ENCODE peak calls at places on chromosome 10, in five cellular contexts. One of them, this sample, is unnamed.
A peak's percentile ranks its signal among the peaks of the same experiment; 100 is the strongest.

GRCh38 chr10:84177541-84178386 is 4.2 kb downstream of the GPR15LG start:
- DNase-seq in progenitor cell of endocrine pancreas: no peak
- DNase-seq in brain microvascular endothelial cell: no peak
- DNase-seq in left lung: no peak
- DNase-seq in activated CD8-positive, alpha-beta T cell treated with anti-CD3 and anti-CD28 coated beads for 36 hours: peak; percentile 74
- DNase-seq in this sample: peak; percentile 61

GRCh38 chr10:103512591-103513382 is 19.3 kb downstream of the NEURL1 start:
- DNase-seq in progenitor cell of endocrine pancreas: no peak
- DNase-seq in activated CD8-positive, alpha-beta T cell treated with anti-CD3 and anti-CD28 coated beads for 36 hours: no peak
- DNase-seq in brain microvascular endothelial cell: no peak
- DNase-seq in left lung: no peak
- DNase-seq in this sample: no peak

GRCh38 chr10:132396495-132397035 is 435 bp upstream of the PWWP2B start:
- DNase-seq in brain microvascular endothelial cell: no peak
- DNase-seq in left lung: peak; percentile 93
- DNase-seq in activated CD8-positive, alpha-beta T cell treated with anti-CD3 and anti-CD28 coated beads for 36 hours: peak; percentile 67
- DNase-seq in progenitor cell of endocrine pancreas: peak; percentile 62
- DNase-seq in this sample: peak; percentile 75

GRCh38 chr10:5890519-5890878 is 456 bp downstream of the FBH1 start:
- DNase-seq in progenitor cell of endocrine pancreas: no peak
- DNase-seq in brain microvascular endothelial cell: no peak
- DNase-seq in activated CD8-positive, alpha-beta T cell treated with anti-CD3 and anti-CD28 coated beads for 36 hours: peak; percentile 50
- DNase-seq in left lung: no peak
- DNase-seq in this sample: no peak

GRCh38 chr10:44801383-44802327 is 109.5 kb upstream of the TMEM72 start:
- DNase-seq in activated CD8-positive, alpha-beta T cell treated with anti-CD3 and anti-CD28 coated beads for 36 hours: no peak
- DNase-seq in brain microvascular endothelial cell: peak; percentile 99
- DNase-seq in progenitor cell of endocrine pancreas: no peak
- DNase-seq in left lung: peak; percentile 91
- DNase-seq in this sample: no peak

GRCh38 chr10:42958142-42958868 is 118.6 kb upstream of the RET start:
- DNase-seq in left lung: no peak
- DNase-seq in progenitor cell of endocrine pancreas: no peak
- DNase-seq in brain microvascular endothelial cell: no peak
- DNase-seq in activated CD8-positive, alpha-beta T cell treated with anti-CD3 and anti-CD28 coated beads for 36 hours: no peak
- DNase-seq in this sample: no peak

GRCh38 chr10:17075510-17075909 is 54.1 kb downstream of the CUBN start:
- DNase-seq in left lung: no peak
- DNase-seq in activated CD8-positive, alpha-beta T cell treated with anti-CD3 and anti-CD28 coated beads for 36 hours: no peak
- DNase-seq in brain microvascular endothelial cell: peak; percentile 93
- DNase-seq in progenitor cell of endocrine pancreas: no peak
- DNase-seq in this sample: no peak

GRCh38 chr10:7488418-7488829 is 77.6 kb upstream of the SFMBT2 start:
- DNase-seq in left lung: no peak
- DNase-seq in brain microvascular endothelial cell: peak; percentile 19
- DNase-seq in activated CD8-positive, alpha-beta T cell treated with anti-CD3 and anti-CD28 coated beads for 36 hours: no peak
- DNase-seq in progenitor cell of endocrine pancreas: no peak
- DNase-seq in this sample: no peak

GRCh38 chr10:132392811-132393694 is 3.9 kb upstream of the PWWP2B start:
- DNase-seq in left lung: peak; percentile 60
- DNase-seq in progenitor cell of endocrine pancreas: no peak
- DNase-seq in activated CD8-positive, alpha-beta T cell treated with anti-CD3 and anti-CD28 coated beads for 36 hours: no peak
- DNase-seq in brain microvascular endothelial cell: no peak
- DNase-seq in this sample: no peak

GRCh38 chr10:21515581-21516269 is 9.8 kb downstream of the SKIDA1 start:
- DNase-seq in brain microvascular endothelial cell: no peak
- DNase-seq in activated CD8-positive, alpha-beta T cell treated with anti-CD3 and anti-CD28 coated beads for 36 hours: no peak
- DNase-seq in left lung: no peak
- DNase-seq in progenitor cell of endocrine pancreas: no peak
- DNase-seq in this sample: no peak

GRCh38 chr10:22367471-22367870 is 22.2 kb downstream of the SPAG6 start:
- DNase-seq in activated CD8-positive, alpha-beta T cell treated with anti-CD3 and anti-CD28 coated beads for 36 hours: no peak
- DNase-seq in left lung: no peak
- DNase-seq in progenitor cell of endocrine pancreas: no peak
- DNase-seq in brain microvascular endothelial cell: no peak
- DNase-seq in this sample: no peak

GRCh38 chr10:59283456-59284082 is 78.8 kb downstream of the FAM13C start:
- DNase-seq in brain microvascular endothelial cell: no peak
- DNase-seq in activated CD8-positive, alpha-beta T cell treated with anti-CD3 and anti-CD28 coated beads for 36 hours: no peak
- DNase-seq in left lung: no peak
- DNase-seq in progenitor cell of endocrine pancreas: no peak
- DNase-seq in this sample: no peak

GRCh38 chr10:45241865-45242518 is 73.4 kb downstream of the OR13A1 start:
- DNase-seq in left lung: no peak
- DNase-seq in brain microvascular endothelial cell: no peak
- DNase-seq in activated CD8-positive, alpha-beta T cell treated with anti-CD3 and anti-CD28 coated beads for 36 hours: no peak
- DNase-seq in progenitor cell of endocrine pancreas: no peak
- DNase-seq in this sample: no peak

GRCh38 chr10:73967022-73967429 is 30.9 kb upstream of the VCL start:
- DNase-seq in left lung: no peak
- DNase-seq in activated CD8-positive, alpha-beta T cell treated with anti-CD3 and anti-CD28 coated beads for 36 hours: no peak
- DNase-seq in brain microvascular endothelial cell: no peak
- DNase-seq in progenitor cell of endocrine pancreas: no peak
- DNase-seq in this sample: no peak

DNA sequence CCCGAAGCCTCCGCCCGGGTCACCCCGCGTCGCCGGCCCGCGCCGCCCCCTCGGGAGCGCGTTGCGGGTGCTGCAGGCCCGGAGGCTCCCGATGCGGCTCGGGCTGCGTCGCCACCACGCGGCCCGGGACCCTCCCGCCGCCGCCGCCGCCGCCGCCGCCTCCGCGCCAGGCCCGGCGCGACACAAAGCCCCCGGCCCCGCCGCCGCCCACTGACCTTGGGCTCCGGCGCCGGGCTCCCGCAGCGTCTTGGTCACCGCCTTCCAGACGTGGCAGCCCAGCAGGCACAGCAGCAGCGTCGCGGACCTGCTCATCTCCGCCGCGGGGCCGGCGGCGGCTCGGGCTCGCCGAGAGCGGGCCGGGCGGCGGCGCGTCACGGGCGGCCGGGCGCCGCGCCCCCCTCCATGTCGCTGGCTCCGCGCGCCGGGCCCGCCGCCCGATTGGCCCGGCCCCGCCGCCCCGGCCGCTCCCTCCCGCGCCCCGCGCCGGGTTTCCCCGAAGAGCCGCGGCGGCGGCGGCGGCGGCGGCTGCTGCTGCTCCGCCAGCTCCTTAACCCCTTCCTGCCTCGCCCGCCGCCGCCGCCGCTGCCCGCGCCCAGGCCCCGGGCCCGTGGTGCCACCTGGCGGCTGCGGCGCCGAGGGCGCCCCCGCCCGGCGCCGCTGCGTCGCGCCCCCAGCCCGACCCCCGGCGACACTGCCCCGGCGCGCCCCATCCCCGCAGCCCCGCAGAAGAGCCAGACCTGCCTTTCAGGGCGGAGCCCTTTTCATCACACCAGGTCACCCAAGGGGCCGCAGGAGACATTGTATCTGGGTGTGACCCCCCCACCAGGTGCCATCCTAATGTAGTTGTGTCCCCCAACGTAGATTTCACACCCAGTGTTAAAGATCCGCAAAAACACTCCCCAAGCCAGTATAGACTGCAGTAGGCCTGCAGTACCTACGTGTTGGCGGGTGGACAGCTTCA is at the start of gene FAM171A1:
- DNase-seq in progenitor cell of endocrine pancreas: peak; percentile 63
- DNase-seq in brain microvascular endothelial cell: no peak
- DNase-seq in left lung: peak; percentile 80
- DNase-seq in activated CD8-positive, alpha-beta T cell treated with anti-CD3 and anti-CD28 coated beads for 36 hours: peak; percentile 71
- DNase-seq in this sample: no peak
- TF ChIP-seq CTCF in progenitor cell of endocrine pancreas: peak; percentile 39
- TF ChIP-seq CTCF in brain microvascular endothelial cell: peak; percentile 26
- TF ChIP-seq CTCF in left lung: no peak
- TF ChIP-seq CTCF in activated CD8-positive, alpha-beta T cell treated with anti-CD3 and anti-CD28 coated beads for 36 hours: no peak
- TF ChIP-seq CTCF in this sample: no peak

DNA sequence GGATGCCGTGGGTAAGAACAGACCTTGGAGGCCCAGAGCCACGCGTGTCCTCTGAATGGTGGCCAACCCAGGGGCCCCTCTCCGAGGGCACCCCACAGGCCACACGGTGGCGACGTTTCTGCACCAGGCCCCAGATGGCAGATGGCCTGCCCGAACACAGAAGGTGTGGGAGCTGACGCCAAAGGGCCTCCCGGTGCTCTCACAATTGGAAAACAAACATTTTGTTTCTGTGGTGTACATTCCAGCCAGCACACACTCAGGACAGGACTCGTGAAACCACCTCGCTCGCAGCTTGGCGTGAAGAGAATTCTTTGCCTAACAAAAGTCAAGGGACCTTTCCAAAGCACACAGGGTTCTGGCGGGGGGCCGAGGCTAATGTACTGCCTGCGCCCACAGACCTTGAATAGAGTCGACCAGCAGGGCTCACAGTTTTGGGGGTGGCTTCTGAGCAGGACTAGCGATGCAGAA is 112.1 kb downstream of the FAM53B start:
- DNase-seq in brain microvascular endothelial cell: no peak
- DNase-seq in left lung: peak; percentile 90
- DNase-seq in progenitor cell of endocrine pancreas: no peak
- DNase-seq in activated CD8-positive, alpha-beta T cell treated with anti-CD3 and anti-CD28 coated beads for 36 hours: peak; percentile 58
- DNase-seq in this sample: no peak
- TF ChIP-seq CTCF in brain microvascular endothelial cell: peak; percentile 64
- TF ChIP-seq CTCF in left lung: peak; percentile 60
- TF ChIP-seq CTCF in progenitor cell of endocrine pancreas: peak; percentile 40
- TF ChIP-seq CTCF in activated CD8-positive, alpha-beta T cell treated with anti-CD3 and anti-CD28 coated beads for 36 hours: peak; percentile 28
- TF ChIP-seq CTCF in this sample: no peak

GRCh38 chr10:12349628-12350166 is 350 bp downstream of the CAMK1D start:
- DNase-seq in progenitor cell of endocrine pancreas: no peak
- DNase-seq in activated CD8-positive, alpha-beta T cell treated with anti-CD3 and anti-CD28 coated beads for 36 hours: no peak
- DNase-seq in left lung: no peak
- DNase-seq in brain microvascular endothelial cell: no peak
- DNase-seq in this sample: no peak

GRCh38 chr10:12350925-12351324 is 1.6 kb downstream of the CAMK1D start:
- DNase-seq in progenitor cell of endocrine pancreas: no peak
- DNase-seq in left lung: no peak
- DNase-seq in brain microvascular endothelial cell: no peak
- DNase-seq in activated CD8-positive, alpha-beta T cell treated with anti-CD3 and anti-CD28 coated beads for 36 hours: peak; percentile 34
- DNase-seq in this sample: no peak

GRCh38 chr10:12348341-12348869 is 942 bp upstream of the CAMK1D start:
- DNase-seq in brain microvascular endothelial cell: no peak
- DNase-seq in left lung: no peak
- DNase-seq in activated CD8-positive, alpha-beta T cell treated with anti-CD3 and anti-CD28 coated beads for 36 hours: no peak
- DNase-seq in progenitor cell of endocrine pancreas: no peak
- DNase-seq in this sample: no peak

GRCh38 chr10:12350167-12350872 is 973 bp downstream of the CAMK1D start:
- DNase-seq in activated CD8-positive, alpha-beta T cell treated with anti-CD3 and anti-CD28 coated beads for 36 hours: peak; percentile 71
- DNase-seq in progenitor cell of endocrine pancreas: peak; percentile 14
- DNase-seq in brain microvascular endothelial cell: peak; percentile 34
- DNase-seq in left lung: peak; percentile 86
- DNase-seq in this sample: peak; percentile 38

GRCh38 chr10:12348870-12349627 is at the start of gene CAMK1D:
- DNase-seq in brain microvascular endothelial cell: peak; percentile 56
- DNase-seq in left lung: peak; percentile 97
- DNase-seq in progenitor cell of endocrine pancreas: peak; percentile 36
- DNase-seq in activated CD8-positive, alpha-beta T cell treated with anti-CD3 and anti-CD28 coated beads for 36 hours: peak; percentile 91
- DNase-seq in this sample: peak; percentile 83
- TF ChIP-seq CTCF in brain microvascular endothelial cell: peak; percentile 30
- TF ChIP-seq CTCF in left lung: no peak
- TF ChIP-seq CTCF in progenitor cell of endocrine pancreas: peak; percentile 44
- TF ChIP-seq CTCF in activated CD8-positive, alpha-beta T cell treated with anti-CD3 and anti-CD28 coated beads for 36 hours: no peak
- TF ChIP-seq CTCF in this sample: peak; percentile 23

GRCh38 chr10:118563373-118563890 is 32.0 kb downstream of the PRLHR start:
- DNase-seq in left lung: no peak
- DNase-seq in progenitor cell of endocrine pancreas: no peak
- DNase-seq in activated CD8-positive, alpha-beta T cell treated with anti-CD3 and anti-CD28 coated beads for 36 hours: no peak
- DNase-seq in brain microvascular endothelial cell: no peak
- DNase-seq in this sample: no peak
- TF ChIP-seq CTCF in left lung: no peak
- TF ChIP-seq CTCF in progenitor cell of endocrine pancreas: no peak
- TF ChIP-seq CTCF in activated CD8-positive, alpha-beta T cell treated with anti-CD3 and anti-CD28 coated beads for 36 hours: no peak
- TF ChIP-seq CTCF in brain microvascular endothelial cell: no peak
- TF ChIP-seq CTCF in this sample: no peak

GRCh38 chr10:78381072-78381471 is 347.4 kb downstream of the RPS24 start:
- DNase-seq in progenitor cell of endocrine pancreas: no peak
- DNase-seq in activated CD8-positive, alpha-beta T cell treated with anti-CD3 and anti-CD28 coated beads for 36 hours: peak; percentile 15
- DNase-seq in brain microvascular endothelial cell: no peak
- DNase-seq in left lung: no peak
- DNase-seq in this sample: no peak
- TF ChIP-seq CTCF in progenitor cell of endocrine pancreas: peak; percentile 63
- TF ChIP-seq CTCF in activated CD8-positive, alpha-beta T cell treated with anti-CD3 and anti-CD28 coated beads for 36 hours: peak; percentile 26
- TF ChIP-seq CTCF in brain microvascular endothelial cell: peak; percentile 73
- TF ChIP-seq CTCF in left lung: no peak
- TF ChIP-seq CTCF in this sample: no peak

GRCh38 chr10:96513686-96514551 is at the start of gene TLL2:
- DNase-seq in activated CD8-positive, alpha-beta T cell treated with anti-CD3 and anti-CD28 coated beads for 36 hours: peak; percentile 71
- DNase-seq in left lung: peak; percentile 92
- DNase-seq in progenitor cell of endocrine pancreas: peak; percentile 74
- DNase-seq in brain microvascular endothelial cell: peak; percentile 85
- DNase-seq in this sample: peak; percentile 56
- TF ChIP-seq CTCF in activated CD8-positive, alpha-beta T cell treated with anti-CD3 and anti-CD28 coated beads for 36 hours: peak; percentile 34
- TF ChIP-seq CTCF in left lung: peak; percentile 54
- TF ChIP-seq CTCF in progenitor cell of endocrine pancreas: peak; percentile 53
- TF ChIP-seq CTCF in brain microvascular endothelial cell: peak; percentile 64
- TF ChIP-seq CTCF in this sample: peak; percentile 37

GRCh38 chr10:125002423-125003145 is 60.7 kb downstream of the ZRANB1 start:
- DNase-seq in brain microvascular endothelial cell: no peak
- DNase-seq in left lung: peak; percentile 64
- DNase-seq in progenitor cell of endocrine pancreas: no peak
- DNase-seq in activated CD8-positive, alpha-beta T cell treated with anti-CD3 and anti-CD28 coated beads for 36 hours: no peak
- DNase-seq in this sample: peak; percentile 10
- TF ChIP-seq CTCF in brain microvascular endothelial cell: no peak
- TF ChIP-seq CTCF in left lung: no peak
- TF ChIP-seq CTCF in progenitor cell of endocrine pancreas: no peak
- TF ChIP-seq CTCF in activated CD8-positive, alpha-beta T cell treated with anti-CD3 and anti-CD28 coated beads for 36 hours: no peak
- TF ChIP-seq CTCF in this sample: no peak

DNA sequence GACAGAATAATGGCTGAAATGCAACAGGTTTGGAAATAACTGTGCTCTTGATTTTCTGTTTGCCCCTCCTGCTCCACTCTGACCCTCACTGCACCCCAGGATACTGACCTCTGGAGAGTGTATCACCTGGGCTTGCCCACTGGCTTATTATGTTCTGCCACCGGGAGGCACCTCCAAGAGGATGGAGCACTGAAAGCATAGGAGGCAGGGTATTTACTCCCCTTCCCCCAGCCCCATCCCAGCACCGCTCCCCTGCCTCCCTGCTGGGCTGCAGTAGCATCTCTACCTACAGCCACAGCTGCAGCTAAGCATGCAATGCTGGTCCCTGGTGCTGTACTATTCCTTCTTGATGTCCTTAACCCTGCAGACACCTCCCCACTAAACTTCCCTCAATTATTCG is 26.4 kb downstream of the RAB11FIP2 start:
- DNase-seq in progenitor cell of endocrine pancreas: no peak
- DNase-seq in brain microvascular endothelial cell: no peak
- DNase-seq in left lung: peak; percentile 26
- DNase-seq in activated CD8-positive, alpha-beta T cell treated with anti-CD3 and anti-CD28 coated beads for 36 hours: no peak
- DNase-seq in this sample: no peak
- TF ChIP-seq CTCF in progenitor cell of endocrine pancreas: no peak
- TF ChIP-seq CTCF in brain microvascular endothelial cell: no peak
- TF ChIP-seq CTCF in left lung: no peak
- TF ChIP-seq CTCF in activated CD8-positive, alpha-beta T cell treated with anti-CD3 and anti-CD28 coated beads for 36 hours: no peak
- TF ChIP-seq CTCF in this sample: no peak

GRCh38 chr10:124058346-124059003 is 34.9 kb downstream of the CHST15 start:
- DNase-seq in brain microvascular endothelial cell: no peak
- DNase-seq in left lung: no peak
- DNase-seq in progenitor cell of endocrine pancreas: no peak
- DNase-seq in activated CD8-positive, alpha-beta T cell treated with anti-CD3 and anti-CD28 coated beads for 36 hours: no peak
- DNase-seq in this sample: no peak
- TF ChIP-seq CTCF in brain microvascular endothelial cell: no peak
- TF ChIP-seq CTCF in left lung: no peak
- TF ChIP-seq CTCF in progenitor cell of endocrine pancreas: no peak
- TF ChIP-seq CTCF in activated CD8-positive, alpha-beta T cell treated with anti-CD3 and anti-CD28 coated beads for 36 hours: no peak
- TF ChIP-seq CTCF in this sample: no peak

This sample was measured in natural killer cell.